ENCODE peak calls at places on chromosome 18, in eight cellular contexts. P, Y, L, O, T, C, J and M are unnamed samples.

GRCh38 chr18:10051877-10052631 is 138.2 kb downstream of the VAPA start:
- DNase-seq in P (no peak), C (peak; percentile 78), T (no peak), L (no peak), J (no peak), Y (peak; percentile 91), O (peak; percentile 99), M (no peak)

GRCh38 chr18:21742323-21742687 is 1.7 kb downstream of the MIB1 start:
- DNase-seq in P (no peak), O (peak; percentile 8), J (no peak), L (no peak), Y (no peak), T (peak; percentile 21), C (peak; percentile 45), M (no peak)

GRCh38 chr18:79576686-79577351 is 102.8 kb upstream of the CTDP1 start:
- DNase-seq in C (peak; percentile 18), O (peak; percentile 19), J (no peak), Y (no peak), L (no peak), T (no peak), P (no peak), M (no peak)

GRCh38 chr18:49693276-49694005 is 119.9 kb downstream of the ACAA2 start:
- DNase-seq in T (no peak), Y (no peak), L (no peak), O (peak; percentile 89), C (no peak), P (no peak), J (no peak), M (no peak)

GRCh38 chr18:32919799-32920198 is 147.0 kb upstream of the KLHL14 start:
- DNase-seq in T (peak; percentile 67), L (peak; percentile 5), J (no peak), C (peak; percentile 17), Y (no peak), P (peak; percentile 54), O (no peak), M (no peak)

GRCh38 chr18:79779021-79779699 is 18.6 kb upstream of the KCNG2 start:
- DNase-seq in C (no peak), Y (no peak), O (no peak), L (no peak), P (no peak), T (no peak), J (no peak), M (no peak)

GRCh38 chr18:54946149-54946581 is 13.1 kb downstream of the CCDC68 start:
- DNase-seq in Y (no peak), J (peak; percentile 21), L (peak; percentile 17), P (no peak), T (peak; percentile 25), C (peak; percentile 5), O (peak; percentile 78), M (peak; percentile 17)

GRCh38 chr18:4544131-4544530 is 89.0 kb upstream of the DLGAP1 start:
- DNase-seq in Y (no peak), L (no peak), O (peak; percentile 59), P (no peak), C (peak; percentile 2), T (peak; percentile 6), J (no peak), M (no peak)

GRCh38 chr18:62437520-62438329 is 85.1 kb upstream of the ZCCHC2 start:
- DNase-seq in P (peak; percentile 35), L (no peak), J (no peak), Y (no peak), T (no peak), O (peak; percentile 37), C (peak; percentile 44), M (no peak)

GRCh38 chr18:26383454-26384270 is 157.4 kb downstream of the TAF4B start:
- DNase-seq in C (peak; percentile 68), O (peak; percentile 65), J (no peak), L (no peak), Y (no peak), T (peak; percentile 29), P (peak; percentile 2), M (no peak)

GRCh38 chr18:40612356-40612755 is 1342.7 kb upstream of the PIK3C3 start:
- DNase-seq in C (no peak), L (no peak), O (no peak), T (no peak), J (no peak), Y (no peak), P (peak; percentile 27), M (no peak)

GRCh38 chr18:40867452-40867851 is 1087.6 kb upstream of the PIK3C3 start:
- DNase-seq in J (no peak), T (peak; percentile 79), O (peak; percentile 65), C (peak; percentile 91), Y (peak; percentile 45), P (peak; percentile 18), L (no peak), M (no peak)

GRCh38 chr18:46276736-46277135 is 172.6 kb downstream of the HAUS1 start:
- DNase-seq in J (no peak), L (no peak), P (no peak), Y (no peak), O (no peak), T (no peak), C (no peak), M (no peak)

GRCh38 chr18:61690418-61691138 is 202.2 kb downstream of the RNF152 start:
- DNase-seq in O (no peak), Y (no peak), T (no peak), P (no peak), L (no peak), C (no peak), J (no peak), M (no peak)

GRCh38 chr18:79988079-79988924 is at the start of gene TXNL4A:
- DNase-seq in O (peak; percentile 85), Y (peak; percentile 47), P (peak; percentile 69), J (peak; percentile 83), L (peak; percentile 94), T (peak; percentile 27), C (peak; percentile 97), M (peak; percentile 90)

GRCh38 chr18:68662779-68663178 is 52.1 kb downstream of the TMX3 start:
- DNase-seq in J (no peak), O (peak; percentile 13), P (no peak), L (no peak), T (peak; percentile 2), Y (no peak), C (peak; percentile 60), M (no peak)

GRCh38 chr18:74508366-74508765 is 12.2 kb downstream of the CNDP2 start:
- DNase-seq in O (no peak), Y (no peak), T (no peak), J (no peak), P (no peak), C (no peak), L (no peak), M (no peak)

GRCh38 chr18:57466307-57466706 is 31.1 kb downstream of the ONECUT2 start:
- DNase-seq in Y (no peak), C (peak; percentile 20), O (no peak), J (no peak), L (no peak), P (no peak), T (no peak), M (no peak)

GRCh38 chr18:27823053-27823452 is 353.9 kb downstream of the CDH2 start:
- DNase-seq in T (no peak), C (no peak), P (no peak), J (no peak), L (no peak), Y (no peak), O (no peak), M (no peak)

GRCh38 chr18:48364146-48364545 is 45.0 kb downstream of the ZBTB7C start:
- DNase-seq in Y (no peak), O (no peak), P (no peak), L (no peak), C (no peak), T (no peak), J (no peak), M (no peak)

GRCh38 chr18:49446481-49446880 is 14.0 kb downstream of the DYM start:
- DNase-seq in Y (no peak), J (no peak), T (no peak), C (peak; percentile 26), L (no peak), P (no peak), O (no peak), M (no peak)

GRCh38 chr18:79988925-79989361 is 580 bp upstream of the TXNL4A start:
- DNase-seq in Y (no peak), L (no peak), T (peak; percentile 16), O (peak; percentile 64), J (no peak), P (no peak), C (peak; percentile 78), M (no peak)

GRCh38 chr18:75253784-75254183 is 43.2 kb downstream of the TSHZ1 start:
- DNase-seq in P (no peak), T (no peak), J (no peak), O (peak; percentile 83), Y (no peak), C (peak; percentile 59), L (no peak), M (no peak)

GRCh38 chr18:9765505-9765904 is 57.4 kb downstream of the RAB31 start:
- DNase-seq in T (no peak), L (no peak), C (no peak), Y (no peak), O (no peak), J (no peak), P (no peak), M (no peak)

GRCh38 chr18:57437782-57438668 is 2.9 kb downstream of the ONECUT2 start:
- DNase-seq in O (no peak), P (peak; percentile 79), Y (no peak), L (peak; percentile 68), C (peak; percentile 90), J (no peak), T (peak; percentile 49), M (peak; percentile 82)

GRCh38 chr18:7524786-7525185 is 42.3 kb upstream of the PTPRM start:
- DNase-seq in T (no peak), C (peak; percentile 20), P (no peak), Y (no peak), J (no peak), O (peak; percentile 21), L (no peak), M (no peak)

GRCh38 chr18:57921708-57922107 is 118.6 kb upstream of the ATP8B1 start:
- DNase-seq in J (no peak), Y (no peak), L (no peak), O (peak; percentile 40), P (no peak), C (peak; percentile 57), T (no peak), M (peak; percentile 35)

GRCh38 chr18:10927290-10927979 is 221.9 kb downstream of the PIEZO2 start:
- DNase-seq in J (no peak), P (no peak), Y (peak; percentile 43), C (peak; percentile 84), L (peak; percentile 33), O (peak; percentile 78), T (peak; percentile 76), M (no peak)

GRCh38 chr18:10965104-10965503 is 184.3 kb downstream of the PIEZO2 start:
- DNase-seq in P (no peak), Y (no peak), C (peak; percentile 23), L (no peak), O (peak; percentile 8), T (no peak), J (no peak), M (no peak)

GRCh38 chr18:24544141-24544498 is 83.7 kb downstream of the HRH4 start:
- DNase-seq in J (no peak), Y (no peak), L (no peak), P (peak; percentile 13), T (peak; percentile 21), C (peak; percentile 62), O (peak; percentile 27), M (no peak)